ENCODE peak calls at places on chromosomes 2 and 18, in five cellular contexts. X is mammary epithelial cell, Z is GM23338, W is colonic mucosa, Q is gastrocnemius medialis. I is an unnamed sample.

GRCh38 chr18:8987250-8987649 is 115.2 kb upstream of the NDUFV2 start:
- DNase-seq in Z (no peak), Q (no peak), X (peak; percentile 69), W (no peak), I (no peak)

GRCh38 chr2:191889924-191890323 is 43.0 kb upstream of the CAVIN2 start:
- DNase-seq in X (no peak), Z (no peak), W (no peak), Q (no peak), I (no peak)

GRCh38 chr2:229416116-229416694 is 145.1 kb upstream of the PID1 start:
- DNase-seq in W (peak; percentile 43), Q (peak; percentile 75), X (no peak), Z (no peak), I (peak; percentile 59)

GRCh38 chr2:239724851-239725550 is 300.1 kb downstream of the NDUFA10 start:
- DNase-seq in W (no peak), Q (no peak), X (no peak), Z (no peak), I (no peak)

GRCh38 chr2:120988051-120988707 is 252.5 kb downstream of the GLI2 start:
- DNase-seq in X (no peak), W (no peak), Z (peak; percentile 21), Q (no peak), I (no peak)

GRCh38 chr2:171407030-171407707 is 26.6 kb downstream of the METTL8 start:
- DNase-seq in Q (no peak), X (no peak), Z (no peak), W (no peak), I (no peak)

GRCh38 chr2:239329284-239329971 is 71.4 kb downstream of the HDAC4 start:
- DNase-seq in W (no peak), X (no peak), Z (no peak), Q (peak; percentile 94), I (no peak)

GRCh38 chr2:110755494-110756078 is 23.2 kb downstream of the ACOXL start:
- DNase-seq in W (no peak), X (no peak), Q (no peak), Z (no peak), I (no peak)

GRCh38 chr18:58552057-58552461 is 76.8 kb downstream of the ALPK2 start:
- DNase-seq in Z (no peak), X (no peak), W (no peak), Q (no peak), I (no peak)

GRCh38 chr2:51601706-51602105 is 569.8 kb upstream of the NRXN1 start:
- DNase-seq in Z (no peak), X (no peak), Q (no peak), W (no peak), I (no peak)

GRCh38 chr2:72181616-72182015 is 34.0 kb upstream of the CYP26B1 start:
- DNase-seq in Z (no peak), Q (no peak), X (no peak), W (no peak), I (no peak)

GRCh38 chr2:233451950-233452349 is 97.7 kb downstream of the DGKD start:
- DNase-seq in X (no peak), Q (no peak), W (no peak), Z (no peak), I (no peak)

GRCh38 chr2:49286045-49286444 is 131.7 kb upstream of the FSHR start:
- DNase-seq in Q (no peak), X (no peak), Z (peak; percentile 46), W (no peak), I (no peak)

GRCh38 chr2:30681022-30681421 is 126.2 kb downstream of the CAPN13 start:
- DNase-seq in Z (no peak), W (no peak), X (no peak), Q (no peak), I (peak; percentile 5)

GRCh38 chr18:28357785-28358401 is 181.0 kb upstream of the CDH2 start:
- DNase-seq in X (no peak), Z (peak; percentile 79), Q (no peak), W (no peak), I (no peak)

GRCh38 chr2:108919571-108920373 is 69.2 kb downstream of the EDAR start:
- DNase-seq in Q (no peak), Z (no peak), W (no peak), X (no peak), I (no peak)

GRCh38 chr2:19272039-19272438 is 86.4 kb downstream of the OSR1 start:
- DNase-seq in W (no peak), X (no peak), Q (no peak), Z (no peak), I (no peak)

GRCh38 chr2:20583425-20583881 is 67.4 kb downstream of the HS1BP3 start:
- DNase-seq in Z (no peak), Q (no peak), W (no peak), X (no peak), I (no peak)

GRCh38 chr2:207399301-207399700 is 130.5 kb upstream of the CREB1 start:
- DNase-seq in Q (no peak), W (no peak), X (no peak), Z (no peak), I (no peak)

GRCh38 chr2:52117299-52117698 is 1085.4 kb upstream of the NRXN1 start:
- DNase-seq in W (no peak), Z (no peak), X (peak; percentile 9), Q (no peak), I (no peak)

GRCh38 chr2:73291461-73292315 is 1.7 kb downstream of the EGR4 start:
- DNase-seq in W (no peak), Q (no peak), X (peak; percentile 37), Z (peak; percentile 79), I (no peak)

GRCh38 chr2:162435676-162436075 is 91.7 kb downstream of the GCA start:
- DNase-seq in X (peak; percentile 48), W (no peak), Z (no peak), Q (no peak), I (no peak)

GRCh38 chr2:224734949-224735348 is 18.8 kb upstream of the CCDC195 start:
- DNase-seq in W (no peak), Z (no peak), X (no peak), Q (no peak), I (no peak)

GRCh38 chr18:46459789-46460455 is 197.1 kb downstream of the LOXHD1 start:
- DNase-seq in Z (no peak), X (no peak), Q (no peak), W (no peak), I (no peak)

GRCh38 chr2:139652385-139652784 is 872.2 kb upstream of the NXPH2 start:
- DNase-seq in Q (no peak), W (no peak), X (peak; percentile 48), Z (no peak), I (no peak)

GRCh38 chr2:34831096-34831495 is 1232.0 kb upstream of the FAM98A start:
- DNase-seq in Q (no peak), X (no peak), W (no peak), Z (no peak), I (no peak)

GRCh38 chr2:20425884-20426283 is 21.0 kb upstream of the RHOB start:
- DNase-seq in W (peak; percentile 15), Z (no peak), Q (no peak), X (no peak), I (no peak)

GRCh38 chr2:135168119-135168872 is 116.2 kb downstream of the RAB3GAP1 start:
- DNase-seq in Z (no peak), Q (no peak), W (peak; percentile 43), X (no peak), I (no peak)

GRCh38 chr2:36952748-36953197 is 13.6 kb downstream of the STRN start:
- DNase-seq in X (peak; percentile 60), Q (no peak), Z (peak; percentile 75), W (no peak), I (no peak)

GRCh38 chr18:55220523-55220922 is 261.3 kb upstream of the CCDC68 start:
- DNase-seq in X (no peak), Q (no peak), W (no peak), Z (no peak), I (no peak)

GRCh38 chr2:210502997-210503621 is 26.6 kb upstream of the LANCL1 start:
- DNase-seq in Q (no peak), X (peak; percentile 49), W (peak; percentile 61), Z (peak; percentile 77), I (peak; percentile 44)

GRCh38 chr2:239644016-239644415 is 243.2 kb upstream of the HDAC4 start:
- DNase-seq in Q (no peak), X (no peak), W (no peak), Z (peak; percentile 3), I (no peak)

GRCh38 chr2:231925303-231926179 is 655 bp downstream of the NPPC start:
- DNase-seq in W (peak; percentile 83), X (peak; percentile 66), Z (peak; percentile 94), Q (peak; percentile 56), I (peak; percentile 77)

GRCh38 chr2:118059919-118060478 is 28.3 kb upstream of the INSIG2 start:
- DNase-seq in Q (no peak), W (no peak), X (peak; percentile 89), Z (no peak), I (no peak)

GRCh38 chr2:122663737-122664136 is 908.3 kb downstream of the TSN start:
- DNase-seq in Q (no peak), Z (no peak), W (no peak), X (no peak), I (no peak)
- H3K4me3 ChIP-seq in Q (no peak overlapping the region), Z (no peak overlapping the region), W (no peak overlapping the region), X (no peak overlapping the region), I (no peak overlapping the region)

GRCh38 chr2:130373808-130374365 is 18.0 kb downstream of the PTPN18 start:
- DNase-seq in W (no peak), Q (no peak), X (no peak), Z (no peak), I (no peak)
- H3K4me3 ChIP-seq in W (no peak overlapping the region), Q (no peak overlapping the region), X (no peak overlapping the region), Z (no peak overlapping the region), I (no peak overlapping the region)

DNA sequence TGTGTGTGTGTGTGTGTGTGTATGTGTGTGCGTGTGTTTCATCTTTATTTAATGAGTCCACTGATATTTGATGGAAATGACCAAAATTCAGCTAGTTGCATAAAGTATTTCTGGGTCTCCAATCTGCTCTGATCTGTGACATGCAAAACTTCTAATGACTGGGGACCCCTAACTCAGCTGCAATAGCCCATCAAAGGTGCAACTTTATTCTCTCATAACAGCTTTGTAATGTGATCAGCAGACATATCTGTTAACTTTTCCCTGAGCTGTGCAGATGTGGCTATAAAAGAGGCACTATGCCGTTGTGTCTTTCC is 407.0 kb downstream of the MTX2 start:
- DNase-seq in Z (no peak), W (no peak), Q (no peak), X (no peak), I (no peak)
- H3K4me3 ChIP-seq in Z (no peak overlapping the region), W (no peak overlapping the region), Q (no peak overlapping the region), X (no peak overlapping the region), I (no peak overlapping the region)

GRCh38 chr2:151878655-151879563 is 50.7 kb upstream of the ARL5A start:
- DNase-seq in X (no peak), Q (no peak), Z (no peak), W (no peak), I (no peak)
- H3K4me3 ChIP-seq in X (no peak overlapping the region), Q (no peak overlapping the region), Z (no peak overlapping the region), W (no peak overlapping the region), I (no peak overlapping the region)

GRCh38 chr2:53727921-53728320 is 39.7 kb upstream of the CHAC2 start:
- DNase-seq in W (no peak), X (no peak), Q (no peak), Z (no peak), I (no peak)
- H3K4me3 ChIP-seq in W (no peak overlapping the region), X (no peak overlapping the region), Q (no peak overlapping the region), Z (no peak overlapping the region), I (no peak overlapping the region)

GRCh38 chr2:85759257-85759613 is 5.4 kb downstream of the ATOH8 start:
- DNase-seq in X (no peak), Z (no peak), W (no peak), Q (no peak), I (no peak)
- H3K4me3 ChIP-seq in X (no peak overlapping the region), Z (no peak overlapping the region), W (no peak overlapping the region), Q (peak overlapping the region; percentile 81), I (no peak overlapping the region)